ENCODE peak calls at places on chromosomes 6 and 20, in five cellular contexts. One of them, this sample, is unnamed. For H3K9me3, the result is how much of the 10 kb centered on the place peaks cover.

GRCh38 chr6:4624726-4625125 is 151.5 kb upstream of the CDYL start:
- DNase-seq in heart right ventricle: no peak
- DNase-seq in A549: no peak
- DNase-seq in lower lobe of right lung: no peak
- DNase-seq in naive thymus-derived CD4-positive, alpha-beta T cell: no peak
- DNase-seq in this sample: no peak

GRCh38 chr20:43765933-43766332 is 39.1 kb upstream of the GTSF1L start:
- DNase-seq in lower lobe of right lung: no peak
- DNase-seq in heart right ventricle: no peak
- DNase-seq in A549: no peak
- DNase-seq in naive thymus-derived CD4-positive, alpha-beta T cell: no peak
- DNase-seq in this sample: no peak

GRCh38 chr6:14763139-14763538 is 482.7 kb upstream of the JARID2 start:
- DNase-seq in naive thymus-derived CD4-positive, alpha-beta T cell: no peak
- DNase-seq in A549: peak
- DNase-seq in lower lobe of right lung: no peak
- DNase-seq in heart right ventricle: no peak
- DNase-seq in this sample: no peak

GRCh38 chr6:5766260-5766659 is 240.5 kb downstream of the NRN1 start:
- DNase-seq in lower lobe of right lung: no peak
- DNase-seq in A549: no peak
- DNase-seq in naive thymus-derived CD4-positive, alpha-beta T cell: no peak
- DNase-seq in heart right ventricle: no peak
- DNase-seq in this sample: no peak

GRCh38 chr6:111715321-111715720 is 109.6 kb upstream of the TRAF3IP2 start:
- DNase-seq in heart right ventricle: no peak
- DNase-seq in A549: no peak
- DNase-seq in naive thymus-derived CD4-positive, alpha-beta T cell: peak
- DNase-seq in lower lobe of right lung: no peak
- DNase-seq in this sample: no peak

GRCh38 chr20:24692429-24693190 is 223.2 kb downstream of the SYNDIG1 start:
- DNase-seq in lower lobe of right lung: no peak
- DNase-seq in naive thymus-derived CD4-positive, alpha-beta T cell: no peak
- DNase-seq in A549: no peak
- DNase-seq in heart right ventricle: peak
- DNase-seq in this sample: no peak

GRCh38 chr6:87794922-87795885 is 93.2 kb upstream of the AKIRIN2 start:
- DNase-seq in lower lobe of right lung: no peak
- DNase-seq in naive thymus-derived CD4-positive, alpha-beta T cell: no peak
- DNase-seq in heart right ventricle: no peak
- DNase-seq in A549: peak
- DNase-seq in this sample: no peak

GRCh38 chr6:138387577-138388368 is 10.1 kb downstream of the SMIM28 start:
- DNase-seq in heart right ventricle: no peak
- DNase-seq in naive thymus-derived CD4-positive, alpha-beta T cell: no peak
- DNase-seq in A549: no peak
- DNase-seq in lower lobe of right lung: no peak
- DNase-seq in this sample: no peak

GRCh38 chr6:141110486-141110885 is 1022.2 kb upstream of the GJE1 start:
- DNase-seq in naive thymus-derived CD4-positive, alpha-beta T cell: no peak
- DNase-seq in lower lobe of right lung: no peak
- DNase-seq in heart right ventricle: no peak
- DNase-seq in A549: no peak
- DNase-seq in this sample: no peak

GRCh38 chr6:137182654-137183073 is 9.2 kb upstream of the IL22RA2 start:
- DNase-seq in lower lobe of right lung: no peak
- DNase-seq in A549: no peak
- DNase-seq in heart right ventricle: no peak
- DNase-seq in naive thymus-derived CD4-positive, alpha-beta T cell: no peak
- DNase-seq in this sample: no peak

GRCh38 chr6:137190710-137191109 is 17.3 kb upstream of the IL22RA2 start:
- DNase-seq in A549: no peak
- DNase-seq in lower lobe of right lung: no peak
- DNase-seq in heart right ventricle: no peak
- DNase-seq in naive thymus-derived CD4-positive, alpha-beta T cell: no peak
- DNase-seq in this sample: no peak

GRCh38 chr6:137188855-137189254 is 15.4 kb upstream of the IL22RA2 start:
- DNase-seq in A549: peak
- DNase-seq in naive thymus-derived CD4-positive, alpha-beta T cell: no peak
- DNase-seq in lower lobe of right lung: no peak
- DNase-seq in heart right ventricle: no peak
- DNase-seq in this sample: no peak

GRCh38 chr6:137181876-137182653 is 8.6 kb upstream of the IL22RA2 start:
- DNase-seq in lower lobe of right lung: no peak
- DNase-seq in heart right ventricle: no peak
- DNase-seq in A549: no peak
- DNase-seq in naive thymus-derived CD4-positive, alpha-beta T cell: no peak
- DNase-seq in this sample: no peak

DNA sequence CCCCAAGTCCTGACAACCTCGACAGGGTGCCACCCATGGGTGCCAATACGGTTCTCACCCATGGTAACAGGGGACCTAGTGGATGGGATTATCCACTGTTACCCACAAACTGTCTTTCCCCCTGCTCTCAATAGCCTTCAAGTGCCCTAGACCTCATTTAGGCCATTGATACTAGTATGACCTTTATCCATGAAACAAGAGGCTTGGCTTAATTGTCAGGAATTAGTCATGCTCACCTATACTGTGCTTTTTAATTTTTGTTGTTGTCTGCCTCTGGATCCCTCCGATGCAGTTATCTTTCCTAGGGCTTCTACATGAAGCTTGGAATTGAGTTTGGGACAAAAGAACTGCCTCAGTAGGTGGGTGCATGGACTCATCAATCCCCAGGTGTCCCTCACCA is 11.8 kb upstream of the IL22RA2 start:
- DNase-seq in heart right ventricle: no peak
- DNase-seq in A549: no peak
- DNase-seq in lower lobe of right lung: no peak
- DNase-seq in naive thymus-derived CD4-positive, alpha-beta T cell: no peak
- DNase-seq in this sample: no peak
- H3K9me3 ChIP-seq in heart right ventricle: under half
- H3K9me3 ChIP-seq in A549: under half
- H3K9me3 ChIP-seq in lower lobe of right lung: half or more
- H3K9me3 ChIP-seq in naive thymus-derived CD4-positive, alpha-beta T cell: under half
- H3K9me3 ChIP-seq in this sample: under half

DNA sequence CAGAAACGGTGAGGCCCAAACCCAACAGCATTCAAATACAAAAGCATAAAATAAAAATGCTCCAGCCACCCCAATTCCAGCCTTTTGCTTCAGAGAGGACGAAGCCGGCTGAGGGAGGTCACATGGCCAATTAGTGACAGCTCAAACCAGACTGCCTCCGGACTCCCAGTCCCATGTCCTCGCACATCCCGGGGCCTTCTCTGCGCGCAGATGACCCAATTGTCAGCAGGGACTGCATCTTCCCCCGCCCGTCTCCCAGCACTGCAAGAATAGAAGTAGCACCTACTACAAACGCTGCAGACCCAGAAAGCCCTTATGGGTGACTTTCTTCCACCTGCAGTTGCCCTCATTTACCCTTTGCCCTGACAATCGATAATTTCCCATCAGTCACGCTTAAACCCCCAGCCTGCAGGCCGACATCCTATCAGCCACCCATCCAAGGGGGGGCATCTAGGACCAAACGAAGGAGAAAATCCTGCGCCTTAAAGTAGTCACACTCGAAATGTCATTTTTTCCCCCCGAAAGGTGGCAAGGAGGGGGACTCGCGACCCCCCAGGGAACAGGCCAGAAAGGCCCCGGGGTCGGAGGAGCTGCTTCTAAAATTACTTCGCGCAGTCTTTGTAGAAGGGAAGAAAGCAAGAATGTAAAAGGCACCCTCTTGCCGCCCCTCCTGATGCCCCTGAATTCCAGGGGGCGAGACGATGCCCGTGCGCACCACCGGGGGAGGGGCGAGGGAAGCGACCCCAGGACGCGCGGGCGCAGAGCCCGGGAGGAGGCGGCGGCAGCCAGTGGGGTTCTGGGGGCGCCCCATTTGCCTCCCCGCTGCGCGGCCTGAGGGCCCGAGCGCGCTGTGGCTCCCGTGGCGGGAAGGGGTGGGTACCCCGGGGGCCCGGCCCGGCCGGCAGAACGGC is 792 bp downstream of the SLC23A2 start:
- DNase-seq in naive thymus-derived CD4-positive, alpha-beta T cell: no peak
- DNase-seq in heart right ventricle: peak
- DNase-seq in lower lobe of right lung: peak
- DNase-seq in A549: no peak
- DNase-seq in this sample: peak
- H3K27ac ChIP-seq in naive thymus-derived CD4-positive, alpha-beta T cell: peak
- H3K27ac ChIP-seq in heart right ventricle: peak
- H3K27ac ChIP-seq in lower lobe of right lung: peak
- H3K27ac ChIP-seq in A549: peak
- H3K27ac ChIP-seq in this sample: no peak

GRCh38 chr6:123434186-123434585 is 202.6 kb downstream of the TRDN start:
- DNase-seq in lower lobe of right lung: no peak
- DNase-seq in heart right ventricle: no peak
- DNase-seq in naive thymus-derived CD4-positive, alpha-beta T cell: no peak
- DNase-seq in A549: no peak
- DNase-seq in this sample: no peak
- H3K9me3 ChIP-seq in lower lobe of right lung: under half
- H3K9me3 ChIP-seq in heart right ventricle: under half
- H3K9me3 ChIP-seq in naive thymus-derived CD4-positive, alpha-beta T cell: under half
- H3K9me3 ChIP-seq in A549: under half
- H3K9me3 ChIP-seq in this sample: under half

DNA sequence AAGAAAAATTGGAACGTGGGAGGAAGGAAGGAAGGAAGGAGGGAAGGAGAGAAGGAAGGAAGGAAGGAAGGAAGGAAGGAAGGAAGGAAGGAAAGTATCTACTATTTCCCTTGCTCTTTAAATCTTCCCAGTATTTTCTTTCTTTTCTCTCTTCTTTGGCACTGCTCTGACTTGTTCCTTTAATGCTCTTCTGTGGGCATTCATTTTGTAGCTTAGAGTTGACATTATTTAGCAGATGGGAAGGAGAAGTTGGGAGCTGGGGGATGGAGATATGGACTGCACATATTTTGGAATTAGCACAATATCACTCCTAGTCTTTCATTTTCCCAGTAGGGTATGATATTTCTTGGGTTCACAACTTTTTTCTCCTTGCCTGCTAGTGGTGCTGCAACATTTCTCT is 152.2 kb downstream of the TFAP2B start:
- DNase-seq in A549: no peak
- DNase-seq in naive thymus-derived CD4-positive, alpha-beta T cell: no peak
- DNase-seq in heart right ventricle: no peak
- DNase-seq in lower lobe of right lung: no peak
- DNase-seq in this sample: no peak
- H3K27ac ChIP-seq in A549: no peak
- H3K27ac ChIP-seq in naive thymus-derived CD4-positive, alpha-beta T cell: no peak
- H3K27ac ChIP-seq in heart right ventricle: no peak
- H3K27ac ChIP-seq in lower lobe of right lung: no peak
- H3K27ac ChIP-seq in this sample: no peak

GRCh38 chr20:29300579-29301551 is 1956.6 kb upstream of the DEFB115 start:
- DNase-seq in naive thymus-derived CD4-positive, alpha-beta T cell: no peak
- DNase-seq in lower lobe of right lung: no peak
- DNase-seq in heart right ventricle: no peak
- DNase-seq in A549: no peak
- DNase-seq in this sample: no peak
- H3K9me3 ChIP-seq in naive thymus-derived CD4-positive, alpha-beta T cell: under half
- H3K9me3 ChIP-seq in lower lobe of right lung: under half
- H3K9me3 ChIP-seq in heart right ventricle: under half
- H3K9me3 ChIP-seq in A549: under half
- H3K9me3 ChIP-seq in this sample: under half

GRCh38 chr6:50826037-50826761 is 7.5 kb downstream of the TFAP2B start:
- DNase-seq in heart right ventricle: no peak
- DNase-seq in lower lobe of right lung: no peak
- DNase-seq in naive thymus-derived CD4-positive, alpha-beta T cell: no peak
- DNase-seq in A549: no peak
- DNase-seq in this sample: no peak
- H3K27ac ChIP-seq in heart right ventricle: no peak
- H3K27ac ChIP-seq in lower lobe of right lung: no peak
- H3K27ac ChIP-seq in naive thymus-derived CD4-positive, alpha-beta T cell: no peak
- H3K27ac ChIP-seq in A549: no peak
- H3K27ac ChIP-seq in this sample: no peak

This sample was measured in ascending aorta.